ENCODE peak calls at places on chromosomes 1 and 21, in seven cellular contexts. One of them, this sample, is unnamed.

GRCh38 chr1:43042773-43043470 is 84.3 kb upstream of the SLC2A1 start:
- DNase-seq in omental fat pad: no peak
- DNase-seq in Daoy: no peak
- DNase-seq in NCI-H774: no peak
- DNase-seq in IMR-90: no peak
- DNase-seq in brain microvascular endothelial cell: no peak
- DNase-seq in left ventricle myocardium superior: no peak
- DNase-seq in this sample: no peak

GRCh38 chr1:21337931-21338567 is 47.8 kb upstream of the ECE1 start:
- DNase-seq in NCI-H774: no peak
- DNase-seq in left ventricle myocardium superior: peak; percentile 89
- DNase-seq in omental fat pad: peak; percentile 54
- DNase-seq in brain microvascular endothelial cell: no peak
- DNase-seq in Daoy: peak; percentile 78
- DNase-seq in IMR-90: peak; percentile 93
- DNase-seq in this sample: peak; percentile 99

GRCh38 chr1:62601412-62601971 is 4.2 kb downstream of the ANGPTL3 start:
- DNase-seq in IMR-90: peak; percentile 80
- DNase-seq in left ventricle myocardium superior: no peak
- DNase-seq in omental fat pad: no peak
- DNase-seq in brain microvascular endothelial cell: no peak
- DNase-seq in NCI-H774: no peak
- DNase-seq in Daoy: no peak
- DNase-seq in this sample: no peak

GRCh38 chr1:16139473-16139962 is 16.4 kb downstream of the EPHA2 start:
- DNase-seq in NCI-H774: no peak
- DNase-seq in brain microvascular endothelial cell: no peak
- DNase-seq in Daoy: peak; percentile 96
- DNase-seq in omental fat pad: no peak
- DNase-seq in IMR-90: peak; percentile 85
- DNase-seq in left ventricle myocardium superior: no peak
- DNase-seq in this sample: no peak

GRCh38 chr1:84171471-84171870 is 27.4 kb downstream of the PRKACB start:
- DNase-seq in IMR-90: no peak
- DNase-seq in NCI-H774: no peak
- DNase-seq in omental fat pad: no peak
- DNase-seq in brain microvascular endothelial cell: no peak
- DNase-seq in Daoy: no peak
- DNase-seq in left ventricle myocardium superior: no peak
- DNase-seq in this sample: no peak

GRCh38 chr1:156060937-156061636 is at the start of gene RAB25:
- DNase-seq in Daoy: no peak
- DNase-seq in IMR-90: no peak
- DNase-seq in omental fat pad: no peak
- DNase-seq in NCI-H774: peak; percentile 87
- DNase-seq in left ventricle myocardium superior: no peak
- DNase-seq in brain microvascular endothelial cell: no peak
- DNase-seq in this sample: no peak

GRCh38 chr1:67390041-67390887 is 39.9 kb downstream of the SERBP1 start:
- DNase-seq in Daoy: peak; percentile 72
- DNase-seq in omental fat pad: no peak
- DNase-seq in IMR-90: peak; percentile 65
- DNase-seq in left ventricle myocardium superior: no peak
- DNase-seq in brain microvascular endothelial cell: peak; percentile 75
- DNase-seq in NCI-H774: no peak
- DNase-seq in this sample: no peak

GRCh38 chr1:27572679-27573426 is 31.1 kb downstream of the AHDC1 start:
- DNase-seq in IMR-90: no peak
- DNase-seq in omental fat pad: no peak
- DNase-seq in left ventricle myocardium superior: peak; percentile 50
- DNase-seq in brain microvascular endothelial cell: peak; percentile 54
- DNase-seq in Daoy: peak; percentile 60
- DNase-seq in NCI-H774: no peak
- DNase-seq in this sample: no peak

GRCh38 chr1:199774433-199775089 is 252.9 kb upstream of the NR5A2 start:
- DNase-seq in Daoy: peak; percentile 53
- DNase-seq in NCI-H774: peak; percentile 70
- DNase-seq in brain microvascular endothelial cell: peak; percentile 7
- DNase-seq in omental fat pad: no peak
- DNase-seq in IMR-90: peak; percentile 85
- DNase-seq in left ventricle myocardium superior: no peak
- DNase-seq in this sample: no peak

GRCh38 chr1:206982216-206982615 is 12.0 kb upstream of the FCAMR start:
- DNase-seq in omental fat pad: no peak
- DNase-seq in NCI-H774: peak; percentile 32
- DNase-seq in Daoy: peak; percentile 55
- DNase-seq in left ventricle myocardium superior: peak; percentile 50
- DNase-seq in brain microvascular endothelial cell: peak; percentile 27
- DNase-seq in IMR-90: peak; percentile 22
- DNase-seq in this sample: no peak

GRCh38 chr1:246558041-246558440 is 8.0 kb downstream of the TFB2M start:
- DNase-seq in omental fat pad: no peak
- DNase-seq in IMR-90: no peak
- DNase-seq in NCI-H774: no peak
- DNase-seq in brain microvascular endothelial cell: no peak
- DNase-seq in Daoy: no peak
- DNase-seq in left ventricle myocardium superior: no peak
- DNase-seq in this sample: no peak

GRCh38 chr1:35768350-35769187 is 1.2 kb downstream of the CLSPN start:
- DNase-seq in omental fat pad: no peak
- DNase-seq in Daoy: no peak
- DNase-seq in NCI-H774: peak; percentile 14
- DNase-seq in brain microvascular endothelial cell: no peak
- DNase-seq in left ventricle myocardium superior: no peak
- DNase-seq in IMR-90: no peak
- DNase-seq in this sample: no peak

GRCh38 chr1:112389689-112390088 is 6.3 kb upstream of the CTTNBP2NL start:
- DNase-seq in omental fat pad: no peak
- DNase-seq in Daoy: peak; percentile 20
- DNase-seq in IMR-90: no peak
- DNase-seq in brain microvascular endothelial cell: no peak
- DNase-seq in NCI-H774: no peak
- DNase-seq in left ventricle myocardium superior: no peak
- DNase-seq in this sample: no peak

GRCh38 chr1:119929643-119930310 is 33.5 kb upstream of the ADAM30 start:
- DNase-seq in omental fat pad: no peak
- DNase-seq in brain microvascular endothelial cell: no peak
- DNase-seq in Daoy: no peak
- DNase-seq in left ventricle myocardium superior: no peak
- DNase-seq in NCI-H774: no peak
- DNase-seq in IMR-90: peak; percentile 8
- DNase-seq in this sample: no peak

GRCh38 chr1:45018599-45019230 is 6.7 kb downstream of the UROD start:
- DNase-seq in IMR-90: peak; percentile 53
- DNase-seq in left ventricle myocardium superior: peak; percentile 41
- DNase-seq in Daoy: peak; percentile 73
- DNase-seq in omental fat pad: no peak
- DNase-seq in brain microvascular endothelial cell: peak; percentile 54
- DNase-seq in NCI-H774: peak; percentile 90
- DNase-seq in this sample: no peak

GRCh38 chr1:25906644-25907300 is 553 bp upstream of the STMN1 start:
- DNase-seq in left ventricle myocardium superior: peak; percentile 40
- DNase-seq in Daoy: no peak
- DNase-seq in IMR-90: no peak
- DNase-seq in NCI-H774: no peak
- DNase-seq in brain microvascular endothelial cell: no peak
- DNase-seq in omental fat pad: no peak
- DNase-seq in this sample: no peak

GRCh38 chr1:97006044-97006676 is 284.6 kb downstream of the PTBP2 start:
- DNase-seq in Daoy: peak; percentile 93
- DNase-seq in NCI-H774: no peak
- DNase-seq in omental fat pad: no peak
- DNase-seq in left ventricle myocardium superior: peak; percentile 35
- DNase-seq in IMR-90: peak; percentile 84
- DNase-seq in brain microvascular endothelial cell: peak; percentile 92
- DNase-seq in this sample: no peak

GRCh38 chr1:59520194-59520593 is 223.3 kb downstream of the FGGY start:
- DNase-seq in Daoy: peak; percentile 28
- DNase-seq in IMR-90: peak; percentile 57
- DNase-seq in left ventricle myocardium superior: no peak
- DNase-seq in brain microvascular endothelial cell: peak; percentile 39
- DNase-seq in NCI-H774: no peak
- DNase-seq in omental fat pad: no peak
- DNase-seq in this sample: no peak

GRCh38 chr1:150613061-150613920 is 16.1 kb downstream of the ENSA start:
- DNase-seq in brain microvascular endothelial cell: peak; percentile 89
- DNase-seq in Daoy: peak; percentile 86
- DNase-seq in left ventricle myocardium superior: no peak
- DNase-seq in IMR-90: peak; percentile 98
- DNase-seq in omental fat pad: no peak
- DNase-seq in NCI-H774: peak; percentile 95
- DNase-seq in this sample: no peak

GRCh38 chr1:20848162-20848561 is 61.1 kb upstream of the HP1BP3 start:
- DNase-seq in IMR-90: peak; percentile 49
- DNase-seq in Daoy: no peak
- DNase-seq in omental fat pad: no peak
- DNase-seq in left ventricle myocardium superior: no peak
- DNase-seq in brain microvascular endothelial cell: peak; percentile 21
- DNase-seq in NCI-H774: no peak
- DNase-seq in this sample: no peak

GRCh38 chr1:106879538-106879937 is 176.9 kb upstream of the PRMT6 start:
- DNase-seq in Daoy: no peak
- DNase-seq in brain microvascular endothelial cell: no peak
- DNase-seq in NCI-H774: peak; percentile 16
- DNase-seq in left ventricle myocardium superior: peak; percentile 66
- DNase-seq in omental fat pad: no peak
- DNase-seq in IMR-90: no peak
- DNase-seq in this sample: no peak

GRCh38 chr1:98256700-98257099 is 335.9 kb upstream of the DPYD start:
- DNase-seq in IMR-90: no peak
- DNase-seq in NCI-H774: no peak
- DNase-seq in left ventricle myocardium superior: no peak
- DNase-seq in brain microvascular endothelial cell: no peak
- DNase-seq in Daoy: no peak
- DNase-seq in omental fat pad: no peak
- DNase-seq in this sample: no peak

GRCh38 chr1:181136738-181137122 is 48.2 kb downstream of the IER5 start:
- DNase-seq in Daoy: no peak
- DNase-seq in left ventricle myocardium superior: no peak
- DNase-seq in brain microvascular endothelial cell: no peak
- DNase-seq in NCI-H774: no peak
- DNase-seq in omental fat pad: no peak
- DNase-seq in IMR-90: no peak
- DNase-seq in this sample: no peak

GRCh38 chr1:184866991-184867788 is 107.1 kb downstream of the NIBAN1 start:
- DNase-seq in NCI-H774: no peak
- DNase-seq in Daoy: peak; percentile 79
- DNase-seq in omental fat pad: no peak
- DNase-seq in brain microvascular endothelial cell: peak; percentile 83
- DNase-seq in IMR-90: peak; percentile 96
- DNase-seq in left ventricle myocardium superior: no peak
- DNase-seq in this sample: no peak

GRCh38 chr21:42609806-42610205 is 43.6 kb upstream of the PDE9A start:
- DNase-seq in omental fat pad: no peak
- DNase-seq in left ventricle myocardium superior: no peak
- DNase-seq in Daoy: peak; percentile 43
- DNase-seq in IMR-90: no peak
- DNase-seq in brain microvascular endothelial cell: no peak
- DNase-seq in NCI-H774: no peak
- DNase-seq in this sample: no peak

GRCh38 chr1:10962483-10962882 is 50.0 kb upstream of the TARDBP start:
- DNase-seq in NCI-H774: peak; percentile 83
- DNase-seq in left ventricle myocardium superior: peak; percentile 53
- DNase-seq in omental fat pad: no peak
- DNase-seq in Daoy: peak; percentile 76
- DNase-seq in IMR-90: no peak
- DNase-seq in brain microvascular endothelial cell: no peak
- DNase-seq in this sample: no peak

GRCh38 chr1:6970256-6970655 is 185.0 kb downstream of the CAMTA1 start:
- DNase-seq in IMR-90: no peak
- DNase-seq in brain microvascular endothelial cell: no peak
- DNase-seq in Daoy: no peak
- DNase-seq in left ventricle myocardium superior: no peak
- DNase-seq in omental fat pad: no peak
- DNase-seq in NCI-H774: no peak
- DNase-seq in this sample: no peak

GRCh38 chr1:60394436-60394835 is 320.9 kb upstream of the C1orf87 start:
- DNase-seq in brain microvascular endothelial cell: no peak
- DNase-seq in Daoy: no peak
- DNase-seq in IMR-90: no peak
- DNase-seq in NCI-H774: no peak
- DNase-seq in omental fat pad: no peak
- DNase-seq in left ventricle myocardium superior: no peak
- DNase-seq in this sample: no peak

GRCh38 chr1:213987876-213988638 is at the start of gene PROX1:
- DNase-seq in brain microvascular endothelial cell: peak; percentile 68
- DNase-seq in NCI-H774: peak; percentile 83
- DNase-seq in Daoy: peak; percentile 94
- DNase-seq in IMR-90: peak; percentile 87
- DNase-seq in omental fat pad: no peak
- DNase-seq in left ventricle myocardium superior: peak; percentile 85
- DNase-seq in this sample: no peak

GRCh38 chr1:188889166-188889565 is 1588.5 kb downstream of the BRINP3 start:
- DNase-seq in omental fat pad: no peak
- DNase-seq in left ventricle myocardium superior: no peak
- DNase-seq in NCI-H774: no peak
- DNase-seq in IMR-90: no peak
- DNase-seq in Daoy: no peak
- DNase-seq in brain microvascular endothelial cell: no peak
- DNase-seq in this sample: no peak

GRCh38 chr21:32096411-32096810 is 182.4 kb downstream of the MIS18A start:
- DNase-seq in brain microvascular endothelial cell: no peak
- DNase-seq in left ventricle myocardium superior: no peak
- DNase-seq in Daoy: no peak
- DNase-seq in omental fat pad: no peak
- DNase-seq in NCI-H774: no peak
- DNase-seq in IMR-90: no peak
- DNase-seq in this sample: no peak

GRCh38 chr1:22078133-22078532 is 25.6 kb downstream of the CDC42 start:
- DNase-seq in omental fat pad: no peak
- DNase-seq in brain microvascular endothelial cell: no peak
- DNase-seq in IMR-90: no peak
- DNase-seq in Daoy: no peak
- DNase-seq in left ventricle myocardium superior: no peak
- DNase-seq in NCI-H774: no peak
- DNase-seq in this sample: no peak

GRCh38 chr1:206506803-206507394 is 432 bp upstream of the RASSF5 start:
- DNase-seq in Daoy: no peak
- DNase-seq in left ventricle myocardium superior: peak; percentile 44
- DNase-seq in IMR-90: no peak
- DNase-seq in omental fat pad: no peak
- DNase-seq in NCI-H774: no peak
- DNase-seq in brain microvascular endothelial cell: no peak
- DNase-seq in this sample: no peak

GRCh38 chr21:23968722-23969647 is 1638.3 kb downstream of the MRPL39 start:
- DNase-seq in left ventricle myocardium superior: no peak
- DNase-seq in brain microvascular endothelial cell: peak; percentile 18
- DNase-seq in omental fat pad: no peak
- DNase-seq in Daoy: peak; percentile 20
- DNase-seq in IMR-90: peak; percentile 26
- DNase-seq in NCI-H774: peak; percentile 72
- DNase-seq in this sample: no peak

This sample was measured in vagina.